ENCODE peak calls at places on chromosomes 1 and 21, in six cellular contexts. B is PC-3; E is small intestine; S is CD8-positive, alpha-beta T cell; N is hepatocyte; J is fibroblast of lung. T is an unnamed sample. For H3K36me3, the result is how much of the 10 kb centered on the place peaks cover.

GRCh38 chr1:22364764-22365163 is 86.9 kb upstream of the ZBTB40 start:
- DNase-seq in S (no peak), J (no peak), N (no peak), B (no peak), E (no peak), T (no peak)

GRCh38 chr1:59714219-59714618 is 100.5 kb upstream of the HOOK1 start:
- DNase-seq in E (no peak), N (no peak), B (no peak), J (no peak), S (no peak), T (no peak)

GRCh38 chr1:12028957-12029511 is 9.7 kb downstream of the MIIP start:
- DNase-seq in B (no peak), E (no peak), S (no peak), N (no peak), J (no peak), T (no peak)

GRCh38 chr1:113868387-113869083 is 3.0 kb downstream of the PTPN22 start:
- DNase-seq in E (no peak), J (no peak), B (peak), S (no peak), N (no peak), T (no peak)

GRCh38 chr1:47225430-47226100 is 6.5 kb downstream of the TAL1 start:
- DNase-seq in E (no peak), S (no peak), J (no peak), N (peak), B (no peak), T (no peak)

GRCh38 chr1:33258788-33259274 is 2.5 kb downstream of the ZNF362 start:
- DNase-seq in J (no peak), B (no peak), S (no peak), E (peak), N (no peak), T (no peak)

GRCh38 chr1:111813440-111814304 is 58.0 kb downstream of the DDX20 start:
- DNase-seq in S (no peak), J (no peak), N (no peak), B (peak), E (no peak), T (no peak)

GRCh38 chr1:237851209-237851845 is 39.4 kb downstream of the ZP4 start:
- DNase-seq in B (peak), J (peak), S (no peak), N (peak), E (peak), T (no peak)

GRCh38 chr1:22861764-22862440 is 110.8 kb downstream of the LACTBL1 start:
- DNase-seq in J (peak), S (no peak), B (peak), E (peak), N (peak), T (no peak)

GRCh38 chr1:107649023-107649422 is 316.0 kb downstream of the VAV3 start:
- DNase-seq in J (peak), S (no peak), N (peak), B (peak), E (peak), T (no peak)

GRCh38 chr1:81113688-81114087 is 687.0 kb upstream of the ADGRL2 start:
- DNase-seq in N (no peak), B (peak), S (no peak), E (no peak), J (peak), T (no peak)

GRCh38 chr1:210262167-210262896 is 29.7 kb downstream of the SERTAD4 start:
- DNase-seq in J (peak), B (peak), N (peak), E (no peak), S (no peak), T (no peak)

GRCh38 chr1:173454966-173455524 is 22.1 kb upstream of the PRDX6 start:
- DNase-seq in B (no peak), S (no peak), N (no peak), J (no peak), E (no peak), T (no peak)

GRCh38 chr1:88998716-88999115 is 6.3 kb upstream of the KYAT3 start:
- DNase-seq in J (peak), E (peak), N (peak), S (no peak), B (peak), T (no peak)

GRCh38 chr1:169078163-169078883 is 28.2 kb upstream of the ATP1B1 start:
- DNase-seq in N (no peak), S (no peak), E (no peak), B (no peak), J (no peak), T (no peak)

GRCh38 chr1:58358311-58358710 is 188.2 kb downstream of the OMA1 start:
- DNase-seq in S (no peak), J (peak), B (peak), N (peak), E (no peak), T (no peak)

GRCh38 chr21:28228624-28228995 is 764.1 kb downstream of the LTN1 start:
- DNase-seq in S (no peak), E (no peak), N (no peak), B (no peak), J (no peak), T (no peak)

GRCh38 chr1:61914823-61915482 is 172.7 kb downstream of the PATJ start:
- DNase-seq in E (no peak), S (no peak), J (no peak), N (no peak), B (no peak), T (no peak)

GRCh38 chr1:153790282-153790995 is 15.2 kb downstream of the SLC27A3 start:
- DNase-seq in S (no peak), J (peak), B (no peak), E (no peak), N (peak), T (no peak)

GRCh38 chr1:57024855-57025254 is 59.0 kb upstream of the C8B start:
- DNase-seq in J (no peak), S (no peak), N (no peak), B (no peak), E (no peak), T (no peak)

GRCh38 chr1:204348722-204349121 is 11.0 kb downstream of the PLEKHA6 start:
- DNase-seq in E (peak), J (peak), B (no peak), S (no peak), N (peak), T (no peak)

GRCh38 chr1:2823921-2824660 is 22.6 kb upstream of the TTC34 start:
- DNase-seq in S (no peak), E (no peak), B (no peak), N (no peak), J (no peak), T (no peak)
- H3K36me3 ChIP-seq in S (under half), E (under half), B (under half), N (under half), J (under half), T (under half)

GRCh38 chr1:200217703-200218102 is 190.2 kb downstream of the NR5A2 start:
- DNase-seq in N (no peak), E (peak), J (no peak), S (no peak), B (no peak), T (no peak)
- H3K27ac ChIP-seq in N (no peak), E (no peak), J (no peak), S (no peak), B (no peak), T (no peak)

GRCh38 chr1:14987829-14988603 is 165.5 kb upstream of the TMEM51 start:
- DNase-seq in E (no peak), J (no peak), S (no peak), B (no peak), N (peak), T (no peak)
- H3K36me3 ChIP-seq in E (under half), J (under half), S (under half), B (under half), N (under half), T (under half)

DNA sequence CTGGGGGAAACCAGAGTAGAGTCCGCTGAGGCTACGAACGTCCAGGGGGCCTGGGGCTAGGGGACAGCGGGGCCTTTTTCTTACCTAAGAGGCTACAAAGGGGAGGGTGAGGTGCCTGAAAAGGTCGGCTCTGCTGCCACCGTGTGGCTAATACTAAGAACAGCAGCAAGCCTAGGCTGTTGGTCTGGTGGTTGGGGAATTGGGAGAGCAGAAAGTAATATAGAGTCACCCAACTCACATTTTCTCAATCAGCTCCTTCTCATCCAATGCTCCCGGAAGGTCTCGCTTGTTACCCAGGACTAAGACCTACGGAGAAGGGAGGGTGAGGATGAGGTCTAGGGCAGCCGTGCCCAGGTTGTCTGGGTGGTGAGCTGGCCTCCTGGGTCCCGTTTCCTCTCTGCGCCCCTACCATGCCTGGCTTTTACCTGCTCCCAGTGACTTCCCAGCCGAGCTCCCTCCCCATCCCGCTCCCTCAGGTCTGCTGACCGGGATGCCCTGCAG is 9.3 kb downstream of the ARL8A start:
- DNase-seq in J (peak), B (peak), N (peak), S (peak), E (peak), T (peak)
- H3K27ac ChIP-seq in J (no peak), B (no peak), N (no peak), S (no peak), E (no peak), T (no peak)

DNA sequence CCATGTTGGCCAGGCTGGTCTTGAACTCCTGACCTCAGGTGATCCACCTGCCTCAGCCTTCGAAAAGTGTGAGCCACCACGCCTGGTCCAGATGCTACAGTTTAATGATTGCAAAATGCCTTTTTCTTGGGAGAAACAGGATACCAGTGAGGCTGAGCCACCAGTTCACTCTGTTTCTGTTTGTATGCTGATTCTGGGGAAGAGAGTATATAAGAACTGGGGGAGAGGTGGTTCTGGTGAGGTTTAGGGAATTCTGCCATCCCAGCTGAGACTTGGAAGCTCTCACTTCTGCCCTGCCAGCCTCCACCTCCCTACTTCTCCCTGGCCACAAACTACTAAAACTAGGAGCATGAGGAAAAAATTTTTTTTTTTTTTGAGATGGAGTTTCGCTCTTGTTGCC is 8.1 kb upstream of the PMF1 start:
- DNase-seq in N (no peak), J (no peak), S (no peak), B (no peak), E (no peak), T (no peak)
- H3K36me3 ChIP-seq in N (under half), J (under half), S (under half), B (under half), E (under half), T (under half)

GRCh38 chr1:24043345-24044032 is 63.4 kb upstream of the SRSF10 start:
- DNase-seq in S (no peak), N (no peak), E (no peak), B (no peak), J (no peak), T (no peak)

GRCh38 chr1:24049709-24050108 is 62.2 kb downstream of the MYOM3 start:
- DNase-seq in S (no peak), J (no peak), N (no peak), B (no peak), E (no peak), T (no peak)

GRCh38 chr1:24048205-24048869 is 63.6 kb downstream of the MYOM3 start:
- DNase-seq in B (peak), S (no peak), E (peak), N (no peak), J (no peak), T (no peak)

GRCh38 chr1:24045766-24046165 is 65.6 kb upstream of the SRSF10 start:
- DNase-seq in S (no peak), B (no peak), J (peak), E (peak), N (no peak), T (no peak)

DNA sequence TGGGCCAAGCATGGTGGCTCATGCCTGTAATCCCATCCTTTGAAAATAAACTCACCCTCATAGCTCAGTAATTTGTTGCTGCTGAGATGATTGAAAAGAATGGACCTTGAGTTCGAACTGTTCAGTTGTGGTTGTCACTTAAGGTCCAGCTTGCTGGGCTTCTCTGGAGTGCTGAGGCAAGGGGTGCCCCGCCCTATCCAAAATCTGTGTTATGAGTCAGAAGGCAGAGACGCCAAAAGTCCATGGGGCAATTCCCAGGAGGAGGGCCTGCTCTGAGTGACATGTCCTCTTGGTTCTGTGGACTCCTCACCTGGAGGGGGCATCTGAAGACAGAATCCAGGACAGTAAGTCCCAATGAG is 64.9 kb downstream of the MYOM3 start:
- DNase-seq in S (no peak), J (peak), N (no peak), B (peak), E (peak), T (no peak)
- H3K27ac ChIP-seq in S (no peak), J (no peak), N (no peak), B (peak), E (no peak), T (no peak)

T was measured in effector memory CD4-positive, alpha-beta T cell.